ENCODE peak calls at places on chromosomes 7 and 10, in six cellular contexts. One of them, this sample, is unnamed.

GRCh38 chr10:49379596-49380410 is 16.1 kb downstream of the DRGX start:
- DNase-seq in colonic mucosa: no peak
- DNase-seq in NCI-H446: no peak
- DNase-seq in stimulated activated CD4-positive, alpha-beta T cell treated with anti-CD3 and anti-CD28 coated beads, Interleukin-4, amount 100 ng/mL, for 4 hours: no peak
- DNase-seq in AG09319: no peak
- DNase-seq in CD14-positive monocyte: no peak
- DNase-seq in this sample: no peak

GRCh38 chr7:100517305-100517704 is 21.7 kb upstream of the AGFG2 start:
- DNase-seq in CD14-positive monocyte: no peak
- DNase-seq in NCI-H446: no peak
- DNase-seq in AG09319: no peak
- DNase-seq in colonic mucosa: no peak
- DNase-seq in stimulated activated CD4-positive, alpha-beta T cell treated with anti-CD3 and anti-CD28 coated beads, Interleukin-4, amount 100 ng/mL, for 4 hours: no peak
- DNase-seq in this sample: no peak

GRCh38 chr10:124470544-124471449 is 9.2 kb downstream of the LHPP start:
- DNase-seq in NCI-H446: no peak
- DNase-seq in stimulated activated CD4-positive, alpha-beta T cell treated with anti-CD3 and anti-CD28 coated beads, Interleukin-4, amount 100 ng/mL, for 4 hours: no peak
- DNase-seq in AG09319: no peak
- DNase-seq in colonic mucosa: peak; percentile 45
- DNase-seq in CD14-positive monocyte: no peak
- DNase-seq in this sample: no peak

GRCh38 chr7:84336303-84336702 is 141.7 kb upstream of the SEMA3A start:
- DNase-seq in CD14-positive monocyte: no peak
- DNase-seq in colonic mucosa: no peak
- DNase-seq in NCI-H446: peak; percentile 13
- DNase-seq in stimulated activated CD4-positive, alpha-beta T cell treated with anti-CD3 and anti-CD28 coated beads, Interleukin-4, amount 100 ng/mL, for 4 hours: no peak
- DNase-seq in AG09319: no peak
- DNase-seq in this sample: no peak

GRCh38 chr7:98287486-98287959 is 6.0 kb downstream of the BRI3 start:
- DNase-seq in colonic mucosa: peak; percentile 91
- DNase-seq in CD14-positive monocyte: no peak
- DNase-seq in stimulated activated CD4-positive, alpha-beta T cell treated with anti-CD3 and anti-CD28 coated beads, Interleukin-4, amount 100 ng/mL, for 4 hours: no peak
- DNase-seq in AG09319: no peak
- DNase-seq in NCI-H446: no peak
- DNase-seq in this sample: no peak

GRCh38 chr7:77419102-77419501 is 3.0 kb upstream of the GSAP start:
- DNase-seq in AG09319: no peak
- DNase-seq in colonic mucosa: no peak
- DNase-seq in NCI-H446: no peak
- DNase-seq in CD14-positive monocyte: no peak
- DNase-seq in stimulated activated CD4-positive, alpha-beta T cell treated with anti-CD3 and anti-CD28 coated beads, Interleukin-4, amount 100 ng/mL, for 4 hours: no peak
- DNase-seq in this sample: no peak

GRCh38 chr10:124474502-124475070 is 13.0 kb downstream of the LHPP start:
- DNase-seq in CD14-positive monocyte: no peak
- DNase-seq in colonic mucosa: no peak
- DNase-seq in NCI-H446: no peak
- DNase-seq in stimulated activated CD4-positive, alpha-beta T cell treated with anti-CD3 and anti-CD28 coated beads, Interleukin-4, amount 100 ng/mL, for 4 hours: no peak
- DNase-seq in AG09319: no peak
- DNase-seq in this sample: no peak

GRCh38 chr7:5677538-5678294 is 103.7 kb downstream of the RNF216 start:
- DNase-seq in NCI-H446: no peak
- DNase-seq in colonic mucosa: peak; percentile 54
- DNase-seq in AG09319: no peak
- DNase-seq in CD14-positive monocyte: peak; percentile 63
- DNase-seq in stimulated activated CD4-positive, alpha-beta T cell treated with anti-CD3 and anti-CD28 coated beads, Interleukin-4, amount 100 ng/mL, for 4 hours: peak; percentile 40
- DNase-seq in this sample: no peak

GRCh38 chr7:82012453-82012852 is 242.6 kb upstream of the HGF start:
- DNase-seq in NCI-H446: no peak
- DNase-seq in stimulated activated CD4-positive, alpha-beta T cell treated with anti-CD3 and anti-CD28 coated beads, Interleukin-4, amount 100 ng/mL, for 4 hours: no peak
- DNase-seq in colonic mucosa: no peak
- DNase-seq in CD14-positive monocyte: no peak
- DNase-seq in AG09319: no peak
- DNase-seq in this sample: no peak

GRCh38 chr10:132973903-132974241 is 31.5 kb upstream of the CFAP46 start:
- DNase-seq in NCI-H446: no peak
- DNase-seq in AG09319: no peak
- DNase-seq in stimulated activated CD4-positive, alpha-beta T cell treated with anti-CD3 and anti-CD28 coated beads, Interleukin-4, amount 100 ng/mL, for 4 hours: no peak
- DNase-seq in CD14-positive monocyte: peak; percentile 32
- DNase-seq in colonic mucosa: no peak
- DNase-seq in this sample: no peak

GRCh38 chr7:98418271-98418635 is 17.4 kb upstream of the BAIAP2L1 start:
- DNase-seq in AG09319: no peak
- DNase-seq in colonic mucosa: no peak
- DNase-seq in CD14-positive monocyte: no peak
- DNase-seq in stimulated activated CD4-positive, alpha-beta T cell treated with anti-CD3 and anti-CD28 coated beads, Interleukin-4, amount 100 ng/mL, for 4 hours: no peak
- DNase-seq in NCI-H446: no peak
- DNase-seq in this sample: no peak

GRCh38 chr7:1536768-1537630 is 6.5 kb downstream of the MAFK start:
- DNase-seq in CD14-positive monocyte: peak; percentile 43
- DNase-seq in colonic mucosa: peak; percentile 89
- DNase-seq in AG09319: peak; percentile 98
- DNase-seq in NCI-H446: no peak
- DNase-seq in stimulated activated CD4-positive, alpha-beta T cell treated with anti-CD3 and anti-CD28 coated beads, Interleukin-4, amount 100 ng/mL, for 4 hours: no peak
- DNase-seq in this sample: no peak

GRCh38 chr7:96055717-96056116 is 266.2 kb downstream of the SLC25A13 start:
- DNase-seq in AG09319: no peak
- DNase-seq in NCI-H446: no peak
- DNase-seq in colonic mucosa: no peak
- DNase-seq in stimulated activated CD4-positive, alpha-beta T cell treated with anti-CD3 and anti-CD28 coated beads, Interleukin-4, amount 100 ng/mL, for 4 hours: no peak
- DNase-seq in CD14-positive monocyte: no peak
- DNase-seq in this sample: no peak

GRCh38 chr7:139571190-139571589 is 47.7 kb downstream of the CLEC2L start:
- DNase-seq in AG09319: no peak
- DNase-seq in stimulated activated CD4-positive, alpha-beta T cell treated with anti-CD3 and anti-CD28 coated beads, Interleukin-4, amount 100 ng/mL, for 4 hours: no peak
- DNase-seq in colonic mucosa: no peak
- DNase-seq in CD14-positive monocyte: no peak
- DNase-seq in NCI-H446: no peak
- DNase-seq in this sample: no peak

GRCh38 chr10:44981172-44982113 is 2.8 kb upstream of the DEPP1 start:
- DNase-seq in colonic mucosa: no peak
- DNase-seq in stimulated activated CD4-positive, alpha-beta T cell treated with anti-CD3 and anti-CD28 coated beads, Interleukin-4, amount 100 ng/mL, for 4 hours: no peak
- DNase-seq in NCI-H446: no peak
- DNase-seq in CD14-positive monocyte: peak; percentile 20
- DNase-seq in AG09319: no peak
- DNase-seq in this sample: no peak

GRCh38 chr10:131766096-131766495 is 134.7 kb upstream of the PPP2R2D start:
- DNase-seq in CD14-positive monocyte: no peak
- DNase-seq in AG09319: no peak
- DNase-seq in stimulated activated CD4-positive, alpha-beta T cell treated with anti-CD3 and anti-CD28 coated beads, Interleukin-4, amount 100 ng/mL, for 4 hours: no peak
- DNase-seq in colonic mucosa: no peak
- DNase-seq in NCI-H446: no peak
- DNase-seq in this sample: no peak

GRCh38 chr7:71612011-71612410 is 480.1 kb downstream of the GALNT17 start:
- DNase-seq in NCI-H446: no peak
- DNase-seq in AG09319: no peak
- DNase-seq in colonic mucosa: no peak
- DNase-seq in CD14-positive monocyte: no peak
- DNase-seq in stimulated activated CD4-positive, alpha-beta T cell treated with anti-CD3 and anti-CD28 coated beads, Interleukin-4, amount 100 ng/mL, for 4 hours: no peak
- DNase-seq in this sample: no peak

GRCh38 chr7:5574770-5575269 is 151.2 kb upstream of the TNRC18 start:
- DNase-seq in CD14-positive monocyte: no peak
- DNase-seq in NCI-H446: no peak
- DNase-seq in colonic mucosa: no peak
- DNase-seq in stimulated activated CD4-positive, alpha-beta T cell treated with anti-CD3 and anti-CD28 coated beads, Interleukin-4, amount 100 ng/mL, for 4 hours: no peak
- DNase-seq in AG09319: no peak
- DNase-seq in this sample: no peak

GRCh38 chr10:80413152-80413996 is 5.0 kb downstream of the PRXL2A start:
- DNase-seq in NCI-H446: no peak
- DNase-seq in CD14-positive monocyte: no peak
- DNase-seq in AG09319: peak; percentile 36
- DNase-seq in stimulated activated CD4-positive, alpha-beta T cell treated with anti-CD3 and anti-CD28 coated beads, Interleukin-4, amount 100 ng/mL, for 4 hours: no peak
- DNase-seq in colonic mucosa: no peak
- DNase-seq in this sample: no peak

GRCh38 chr10:43863859-43864591 is 215.3 kb upstream of the ZNF32 start:
- DNase-seq in stimulated activated CD4-positive, alpha-beta T cell treated with anti-CD3 and anti-CD28 coated beads, Interleukin-4, amount 100 ng/mL, for 4 hours: no peak
- DNase-seq in NCI-H446: no peak
- DNase-seq in AG09319: no peak
- DNase-seq in colonic mucosa: peak; percentile 49
- DNase-seq in CD14-positive monocyte: no peak
- DNase-seq in this sample: no peak

GRCh38 chr10:84541289-84541637 is 212.9 kb downstream of the CCSER2 start:
- DNase-seq in NCI-H446: no peak
- DNase-seq in AG09319: no peak
- DNase-seq in stimulated activated CD4-positive, alpha-beta T cell treated with anti-CD3 and anti-CD28 coated beads, Interleukin-4, amount 100 ng/mL, for 4 hours: no peak
- DNase-seq in CD14-positive monocyte: no peak
- DNase-seq in colonic mucosa: no peak
- DNase-seq in this sample: no peak

GRCh38 chr10:7161484-7162283 is 249.2 kb downstream of the SFMBT2 start:
- DNase-seq in NCI-H446: no peak
- DNase-seq in AG09319: no peak
- DNase-seq in colonic mucosa: no peak
- DNase-seq in stimulated activated CD4-positive, alpha-beta T cell treated with anti-CD3 and anti-CD28 coated beads, Interleukin-4, amount 100 ng/mL, for 4 hours: no peak
- DNase-seq in CD14-positive monocyte: no peak
- DNase-seq in this sample: no peak

GRCh38 chr10:30775779-30776591 is 146.4 kb upstream of the LYZL2 start:
- DNase-seq in stimulated activated CD4-positive, alpha-beta T cell treated with anti-CD3 and anti-CD28 coated beads, Interleukin-4, amount 100 ng/mL, for 4 hours: no peak
- DNase-seq in AG09319: no peak
- DNase-seq in colonic mucosa: no peak
- DNase-seq in CD14-positive monocyte: no peak
- DNase-seq in NCI-H446: no peak
- DNase-seq in this sample: no peak

GRCh38 chr7:158993591-158993990 is 137.2 kb downstream of the DYNC2I1 start:
- DNase-seq in colonic mucosa: no peak
- DNase-seq in CD14-positive monocyte: no peak
- DNase-seq in stimulated activated CD4-positive, alpha-beta T cell treated with anti-CD3 and anti-CD28 coated beads, Interleukin-4, amount 100 ng/mL, for 4 hours: no peak
- DNase-seq in NCI-H446: no peak
- DNase-seq in AG09319: no peak
- DNase-seq in this sample: no peak

GRCh38 chr10:126391162-126391880 is 3.0 kb upstream of the ADAM12 start:
- DNase-seq in NCI-H446: no peak
- DNase-seq in AG09319: no peak
- DNase-seq in CD14-positive monocyte: no peak
- DNase-seq in stimulated activated CD4-positive, alpha-beta T cell treated with anti-CD3 and anti-CD28 coated beads, Interleukin-4, amount 100 ng/mL, for 4 hours: no peak
- DNase-seq in colonic mucosa: no peak
- DNase-seq in this sample: no peak

GRCh38 chr10:4699950-4700730 is 125.9 kb upstream of the AKR1E2 start:
- DNase-seq in colonic mucosa: no peak
- DNase-seq in NCI-H446: no peak
- DNase-seq in stimulated activated CD4-positive, alpha-beta T cell treated with anti-CD3 and anti-CD28 coated beads, Interleukin-4, amount 100 ng/mL, for 4 hours: no peak
- DNase-seq in AG09319: no peak
- DNase-seq in CD14-positive monocyte: no peak
- DNase-seq in this sample: no peak

GRCh38 chr7:75537731-75538130 is 45.6 kb downstream of the SPDYE5 start:
- DNase-seq in stimulated activated CD4-positive, alpha-beta T cell treated with anti-CD3 and anti-CD28 coated beads, Interleukin-4, amount 100 ng/mL, for 4 hours: no peak
- DNase-seq in colonic mucosa: no peak
- DNase-seq in AG09319: no peak
- DNase-seq in NCI-H446: no peak
- DNase-seq in CD14-positive monocyte: no peak
- DNase-seq in this sample: no peak

GRCh38 chr7:64574481-64575159 is 11.7 kb upstream of the ZNF680 start:
- DNase-seq in AG09319: no peak
- DNase-seq in NCI-H446: no peak
- DNase-seq in colonic mucosa: peak; percentile 22
- DNase-seq in CD14-positive monocyte: no peak
- DNase-seq in stimulated activated CD4-positive, alpha-beta T cell treated with anti-CD3 and anti-CD28 coated beads, Interleukin-4, amount 100 ng/mL, for 4 hours: no peak
- DNase-seq in this sample: no peak

GRCh38 chr7:65910237-65910636 is 37.4 kb downstream of the VKORC1L1 start:
- DNase-seq in colonic mucosa: no peak
- DNase-seq in AG09319: no peak
- DNase-seq in NCI-H446: no peak
- DNase-seq in CD14-positive monocyte: no peak
- DNase-seq in stimulated activated CD4-positive, alpha-beta T cell treated with anti-CD3 and anti-CD28 coated beads, Interleukin-4, amount 100 ng/mL, for 4 hours: no peak
- DNase-seq in this sample: no peak

GRCh38 chr10:23063387-23064287 is 31.7 kb upstream of the MSRB2 start:
- DNase-seq in AG09319: no peak
- DNase-seq in colonic mucosa: no peak
- DNase-seq in CD14-positive monocyte: no peak
- DNase-seq in NCI-H446: peak; percentile 6
- DNase-seq in stimulated activated CD4-positive, alpha-beta T cell treated with anti-CD3 and anti-CD28 coated beads, Interleukin-4, amount 100 ng/mL, for 4 hours: no peak
- DNase-seq in this sample: no peak

GRCh38 chr7:158588085-158588877 is 658 bp upstream of the PTPRN2 start:
- DNase-seq in stimulated activated CD4-positive, alpha-beta T cell treated with anti-CD3 and anti-CD28 coated beads, Interleukin-4, amount 100 ng/mL, for 4 hours: no peak
- DNase-seq in NCI-H446: no peak
- DNase-seq in colonic mucosa: no peak
- DNase-seq in CD14-positive monocyte: no peak
- DNase-seq in AG09319: no peak
- DNase-seq in this sample: no peak

GRCh38 chr7:14751461-14751860 is 151.1 kb downstream of the DGKB start:
- DNase-seq in CD14-positive monocyte: no peak
- DNase-seq in AG09319: no peak
- DNase-seq in stimulated activated CD4-positive, alpha-beta T cell treated with anti-CD3 and anti-CD28 coated beads, Interleukin-4, amount 100 ng/mL, for 4 hours: no peak
- DNase-seq in colonic mucosa: no peak
- DNase-seq in NCI-H446: no peak
- DNase-seq in this sample: no peak